ENCODE peak calls at places on chromosomes 11 and 22, in six cellular contexts. N, M, R, Y, U and W are unnamed samples.

GRCh38 chr22:31337178-31337577 is 9.0 kb downstream of the PATZ1 start:
- DNase-seq in Y (no peak), M (peak; percentile 22), U (no peak), N (no peak), R (no peak), W (no peak)

GRCh38 chr22:35995772-35996171 is 32.9 kb downstream of the RBFOX2 start:
- DNase-seq in M (peak; percentile 98), R (peak; percentile 93), N (peak; percentile 72), Y (no peak), U (no peak), W (peak; percentile 86)

GRCh38 chr11:126348806-126349582 is 6.5 kb upstream of the ST3GAL4 start:
- DNase-seq in Y (no peak), U (no peak), R (no peak), N (peak; percentile 37), M (peak; percentile 74), W (no peak)

GRCh38 chr11:70430671-70431574 is 32.6 kb downstream of the CTTN start:
- DNase-seq in N (no peak), U (no peak), M (no peak), R (no peak), Y (no peak), W (no peak)

GRCh38 chr11:67572747-67573419 is 10.7 kb upstream of the GSTP1 start:
- DNase-seq in M (peak; percentile 50), U (peak; percentile 59), Y (no peak), R (no peak), N (peak; percentile 78), W (no peak)

GRCh38 chr11:36326524-36327419 is 30.7 kb downstream of the PRR5L start:
- DNase-seq in N (no peak), R (no peak), Y (no peak), M (no peak), U (peak; percentile 8), W (no peak)

GRCh38 chr22:37328017-37328416 is 45.7 kb downstream of the CYTH4 start:
- DNase-seq in R (no peak), N (no peak), U (no peak), Y (no peak), M (peak; percentile 92), W (no peak)

GRCh38 chr22:20424937-20425587 is 12.6 kb downstream of the SCARF2 start:
- DNase-seq in M (peak; percentile 9), U (no peak), N (no peak), Y (no peak), R (no peak), W (no peak)

GRCh38 chr11:122340607-122341006 is 224.6 kb upstream of the BLID start:
- DNase-seq in Y (no peak), N (no peak), U (no peak), M (no peak), R (no peak), W (no peak)

GRCh38 chr22:45344339-45344738 is 34.6 kb downstream of the FAM118A start:
- DNase-seq in R (no peak), N (no peak), Y (peak; percentile 13), M (peak; percentile 33), U (no peak), W (no peak)

GRCh38 chr11:65431452-65432132 is 9.0 kb downstream of the NEAT1 start:
- DNase-seq in R (peak; percentile 48), N (no peak), Y (no peak), M (peak; percentile 59), U (peak; percentile 84), W (peak; percentile 44)

GRCh38 chr11:127252321-127252720 is 251.8 kb upstream of the KIRREL3 start:
- DNase-seq in N (no peak), R (no peak), M (no peak), Y (no peak), U (no peak), W (no peak)

GRCh38 chr11:134560566-134561347 is 148.7 kb upstream of the B3GAT1 start:
- DNase-seq in R (peak; percentile 45), U (no peak), M (no peak), Y (peak; percentile 29), N (no peak), W (peak; percentile 30)

GRCh38 chr22:33577862-33578411 is 342.3 kb downstream of the LARGE1 start:
- DNase-seq in N (no peak), Y (no peak), R (no peak), U (peak; percentile 15), M (no peak), W (no peak)

GRCh38 chr11:92702037-92702436 is 267.4 kb upstream of the MTNR1B start:
- DNase-seq in U (no peak), N (no peak), M (peak; percentile 26), R (no peak), Y (no peak), W (no peak)

GRCh38 chr11:58965246-58965985 is 26.1 kb downstream of the GLYATL1 start:
- DNase-seq in U (no peak), M (peak; percentile 3), Y (no peak), N (no peak), R (no peak), W (no peak)

GRCh38 chr11:59680287-59681154 is 11.7 kb upstream of the PATL1 start:
- DNase-seq in Y (peak; percentile 62), R (no peak), N (peak; percentile 60), M (peak; percentile 81), U (peak; percentile 81), W (no peak)

GRCh38 chr11:119347242-119347641 is 737 bp upstream of the MFRP start:
- DNase-seq in N (peak; percentile 14), R (no peak), Y (no peak), U (no peak), M (peak; percentile 69), W (no peak)

GRCh38 chr11:107259826-107260225 is 197.8 kb downstream of the CWF19L2 start:
- DNase-seq in M (no peak), R (no peak), U (no peak), Y (peak; percentile 5), N (no peak), W (no peak)

GRCh38 chr11:41848349-41848748 is 388.9 kb upstream of the LRRC4C start:
- DNase-seq in M (no peak), R (no peak), U (no peak), N (no peak), Y (no peak), W (no peak)

GRCh38 chr11:92765965-92766371 is 203.5 kb upstream of the MTNR1B start:
- DNase-seq in R (no peak), M (peak; percentile 11), N (peak; percentile 11), Y (peak; percentile 46), U (no peak), W (peak; percentile 60)

GRCh38 chr11:35507688-35508087 is 17.7 kb downstream of the PAMR1 start:
- DNase-seq in U (no peak), N (no peak), M (peak; percentile 46), Y (no peak), R (no peak), W (no peak)

GRCh38 chr11:120828847-120829246 is 195.1 kb upstream of the TBCEL start:
- DNase-seq in N (no peak), R (no peak), Y (no peak), M (no peak), U (no peak), W (no peak)

GRCh38 chr11:95230054-95231034 is 658 bp downstream of the SESN3 start:
- DNase-seq in M (peak; percentile 35), Y (peak; percentile 53), N (no peak), U (peak; percentile 51), R (peak; percentile 85), W (peak; percentile 64)

GRCh38 chr11:380095-380480 is 10.8 kb downstream of the B4GALNT4 start:
- DNase-seq in N (no peak), M (no peak), R (no peak), U (no peak), Y (no peak), W (no peak)

GRCh38 chr11:20158597-20159257 is 1.5 kb downstream of the DBX1 start:
- DNase-seq in U (no peak), N (no peak), Y (peak; percentile 91), M (peak; percentile 56), R (no peak), W (no peak)

GRCh38 chr22:36288571-36289405 is 35.9 kb downstream of the APOL1 start:
- DNase-seq in Y (no peak), N (no peak), R (no peak), U (no peak), M (no peak), W (no peak)